ENCODE peak calls at places on chromosomes 7 and 10, in nine cellular contexts. J is amniotic epithelial cell; F is A172; N is bronchial epithelial cell; U is hippocampal formation; W is WTC11; E is activated CD8-positive, alpha-beta memory T cell treated with anti-CD3 and anti-CD28 coated beads for 48 hours; Q is NCI-H460; L is effector CD4-positive, alpha-beta T cell. O is an unnamed sample.

GRCh38 chr10:48518926-48519730 is 85.7 kb downstream of the ARHGAP22 start:
- DNase-seq in J (no peak), F (no peak), N (no peak), U (no peak), W (no peak), E (no peak), Q (no peak), L (no peak), O (no peak)

GRCh38 chr7:46291601-46292150 is 370.6 kb upstream of the IGFBP3 start:
- DNase-seq in J (peak), F (peak), N (peak), U (no peak), W (no peak), E (no peak), Q (no peak), L (no peak), O (no peak)

GRCh38 chr10:2968401-2968800 is 98.9 kb upstream of the PFKP start:
- DNase-seq in J (peak), F (peak), N (no peak), U (no peak), W (no peak), E (no peak), Q (no peak), L (no peak), O (no peak)

GRCh38 chr10:787933-788651 is 98.6 kb upstream of the DIP2C start:
- DNase-seq in J (peak), F (peak), N (no peak), U (no peak), W (no peak), E (no peak), Q (no peak), L (no peak), O (peak)

GRCh38 chr10:116893686-116894037 is 44.4 kb downstream of the ENO4 start:
- DNase-seq in J (no peak), F (no peak), N (no peak), U (no peak), W (no peak), E (no peak), Q (no peak), L (no peak), O (no peak)

GRCh38 chr10:129759214-129760002 is 204.7 kb downstream of the EBF3 start:
- DNase-seq in J (no peak), F (no peak), N (no peak), U (no peak), W (no peak), E (no peak), Q (no peak), L (no peak), O (no peak)

GRCh38 chr10:49750546-49750945 is 11.6 kb downstream of the OGDHL start:
- DNase-seq in J (no peak), F (no peak), N (no peak), U (no peak), W (no peak), E (no peak), Q (no peak), L (no peak), O (no peak)

GRCh38 chr7:105014725-105015630 is 973 bp downstream of the KMT2E start:
- DNase-seq in J (peak), F (peak), N (peak), U (peak), W (peak), E (peak), Q (no peak), L (peak), O (peak)

GRCh38 chr10:131173484-131174210 is 137.9 kb downstream of the TCERG1L start:
- DNase-seq in J (no peak), F (no peak), N (no peak), U (no peak), W (no peak), E (no peak), Q (no peak), L (no peak), O (no peak)